ENCODE peak calls at places on chromosomes 4 and X, in four cellular contexts. O is MCF 10A; X is activated CD8-positive, alpha-beta T cell treated with anti-CD3 and anti-CD28 coated beads for 36 hours; F is breast epithelium. G is an unnamed sample.

GRCh38 chrX:30888526-30889146 is 418 bp downstream of the TAB3 start:
- DNase-seq in F (no peak), X (peak), O (peak), G (no peak)

GRCh38 chrX:97211070-97211469 is 327.4 kb downstream of the RPA4 start:
- DNase-seq in F (no peak), X (no peak), O (peak), G (no peak)

GRCh38 chrX:37454537-37455285 is 105.5 kb downstream of the PRRG1 start:
- DNase-seq in X (no peak), O (peak), F (no peak), G (no peak)

GRCh38 chr4:52712172-52712990 is 38.8 kb downstream of the ERVMER34-1 start:
- DNase-seq in F (peak), X (peak), O (peak), G (peak)

GRCh38 chr4:109432676-109433075 is 939 bp upstream of the SEC24B start:
- DNase-seq in X (no peak), F (no peak), O (peak), G (no peak)

GRCh38 chr4:119207051-119207450 is 5.5 kb upstream of the USP53 start:
- DNase-seq in X (no peak), O (no peak), F (no peak), G (no peak)

GRCh38 chrX:42585842-42586621 is 191.9 kb downstream of the PPP1R2C start:
- DNase-seq in X (no peak), F (no peak), O (peak), G (no peak)

GRCh38 chrX:31036895-31037294 is 34.9 kb downstream of the FTHL17 start:
- DNase-seq in O (peak), X (peak), F (no peak), G (no peak)

GRCh38 chrX:47264507-47265173 is 31.8 kb downstream of the USP11 start:
- DNase-seq in F (no peak), X (peak), O (peak), G (no peak)

GRCh38 chr4:159278399-159278798 is 175.5 kb downstream of the RAPGEF2 start:
- DNase-seq in O (peak), X (no peak), F (no peak), G (no peak)

GRCh38 chr4:63787326-63787725 is 621.9 kb downstream of the TECRL start:
- DNase-seq in O (no peak), F (no peak), X (no peak), G (no peak)

GRCh38 chrX:70174754-70175153 is 2.5 kb upstream of the DGAT2L6 start:
- DNase-seq in F (no peak), X (no peak), O (no peak), G (no peak)

GRCh38 chrX:153522259-153522658 is 4.8 kb downstream of the ATP2B3 start:
- DNase-seq in X (no peak), O (no peak), F (no peak), G (no peak)

GRCh38 chr4:20395160-20395773 is 143.6 kb downstream of the SLIT2 start:
- DNase-seq in X (peak), O (peak), F (no peak), G (no peak)

GRCh38 chrX:17511556-17511955 is 136.6 kb downstream of the NHS start:
- DNase-seq in O (no peak), X (no peak), F (no peak), G (no peak)

GRCh38 chr4:6204871-6205583 is 4.7 kb upstream of the JAKMIP1 start:
- DNase-seq in O (no peak), X (no peak), F (no peak), G (no peak)

GRCh38 chr4:36197501-36197900 is 46.8 kb downstream of the ARAP2 start:
- DNase-seq in F (no peak), O (no peak), X (no peak), G (no peak)

GRCh38 chr4:174503079-174503724 is 19.1 kb downstream of the HPGD start:
- DNase-seq in O (peak), F (no peak), X (no peak), G (no peak)

GRCh38 chr4:91630054-91630453 is 673.7 kb upstream of the GRID2 start:
- DNase-seq in O (no peak), F (no peak), X (no peak), G (no peak)

GRCh38 chrX:41822917-41823316 is 98.9 kb downstream of the GPR82 start:
- DNase-seq in X (no peak), O (no peak), F (no peak), G (no peak)

GRCh38 chrX:134694333-134694925 is 36.2 kb upstream of the PLAC1 start:
- DNase-seq in O (no peak), F (no peak), X (no peak), G (no peak)

GRCh38 chr4:21413807-21414370 is 534.7 kb downstream of the KCNIP4 start:
- DNase-seq in O (no peak), X (no peak), F (no peak), G (no peak)

GRCh38 chrX:40172169-40172979 is 74.6 kb upstream of the BCOR start:
- DNase-seq in X (peak), O (peak), F (no peak), G (peak)

GRCh38 chr4:76194325-76194724 is 19.3 kb downstream of the SCARB2 start:
- DNase-seq in F (no peak), X (no peak), O (peak), G (no peak)

GRCh38 chr4:38673109-38673978 is 9.3 kb downstream of the KLF3 start:
- DNase-seq in F (no peak), X (no peak), O (peak), G (no peak)

GRCh38 chr4:131509521-131509920 is 1639.6 kb upstream of the PCDH10 start:
- DNase-seq in X (no peak), F (no peak), O (no peak), G (no peak)

GRCh38 chrX:154457491-154458115 is 478 bp upstream of the PLXNA3 start:
- DNase-seq in O (peak), F (no peak), X (peak), G (no peak)

GRCh38 chr4:106149026-106149425 is 167.0 kb downstream of the TBCK start:
- DNase-seq in O (no peak), F (no peak), X (no peak), G (no peak)

GRCh38 chr4:180909279-180909678 is 1333.9 kb upstream of the TENM3 start:
- DNase-seq in X (no peak), O (peak), F (no peak), G (no peak)

GRCh38 chr4:74338792-74339333 is 26.1 kb upstream of the EREG start:
- DNase-seq in X (no peak), F (no peak), O (peak), G (no peak)

GRCh38 chrX:9221714-9222113 is 187.8 kb upstream of the FAM9B start:
- DNase-seq in X (peak), O (no peak), F (no peak), G (no peak)

GRCh38 chr4:101022151-101023024 is 324.9 kb downstream of the PPP3CA start:
- DNase-seq in F (no peak), X (peak), O (no peak), G (no peak)

GRCh38 chrX:50905334-50905733 is 5.2 kb upstream of the BMP15 start:
- DNase-seq in F (no peak), O (peak), X (peak), G (no peak)

DNA sequence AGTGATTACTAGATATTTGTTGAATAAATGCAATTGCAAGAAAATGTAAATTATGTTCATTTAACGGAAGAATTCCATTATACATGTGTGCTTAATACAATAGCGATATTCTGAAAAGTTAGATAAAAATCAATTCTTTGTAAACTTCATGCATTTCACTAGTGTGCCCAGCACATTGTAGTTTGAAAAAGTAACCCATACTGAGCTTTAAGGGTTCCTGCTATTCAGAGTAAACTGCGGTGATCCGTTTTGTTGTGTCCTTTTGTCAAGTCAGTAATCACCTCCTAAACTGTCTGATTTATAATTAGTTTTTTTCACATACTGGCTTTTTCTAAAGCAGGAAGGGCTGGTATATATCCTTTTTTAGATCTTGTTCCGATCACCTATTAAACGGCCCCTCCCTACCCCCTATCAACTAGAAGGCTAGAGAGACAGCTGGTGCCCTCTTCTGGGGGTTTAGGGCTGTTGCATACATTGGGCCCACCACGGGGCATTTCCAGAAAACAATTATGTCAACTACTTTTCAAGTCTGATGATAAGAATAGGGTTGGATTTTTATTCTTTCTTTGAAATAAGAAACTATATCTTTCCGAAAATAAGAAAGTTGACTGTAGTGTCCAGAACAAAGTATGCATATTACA is 7.0 kb upstream of the BMP15 start:
- DNase-seq in O (peak), F (no peak), X (peak), G (no peak)
- TF ChIP-seq CTCF in O (peak), F (no peak), X (peak), G (no peak)

DNA sequence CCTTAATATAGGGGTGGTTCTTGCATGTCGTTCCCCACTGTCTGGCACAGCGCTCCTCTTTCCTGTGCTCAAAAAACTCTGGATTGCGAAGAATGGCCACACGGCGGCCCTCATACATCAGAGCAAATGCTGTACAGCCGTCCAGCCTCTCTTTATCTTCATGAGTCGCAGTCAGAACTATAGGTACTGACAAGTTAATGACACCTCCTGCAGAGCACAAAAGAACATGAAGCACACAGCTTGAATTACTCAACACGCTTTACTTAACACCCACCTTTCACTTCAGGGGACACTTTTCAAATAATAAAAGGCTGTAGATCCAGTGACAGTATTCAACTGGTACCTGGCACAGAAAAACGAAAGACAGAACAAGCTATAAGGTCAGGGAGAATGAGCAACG is 65.3 kb downstream of the PAPSS1 start:
- DNase-seq in O (no peak), F (no peak), X (no peak), G (no peak)
- TF ChIP-seq CTCF in O (no peak), F (no peak), X (no peak), G (no peak)

DNA sequence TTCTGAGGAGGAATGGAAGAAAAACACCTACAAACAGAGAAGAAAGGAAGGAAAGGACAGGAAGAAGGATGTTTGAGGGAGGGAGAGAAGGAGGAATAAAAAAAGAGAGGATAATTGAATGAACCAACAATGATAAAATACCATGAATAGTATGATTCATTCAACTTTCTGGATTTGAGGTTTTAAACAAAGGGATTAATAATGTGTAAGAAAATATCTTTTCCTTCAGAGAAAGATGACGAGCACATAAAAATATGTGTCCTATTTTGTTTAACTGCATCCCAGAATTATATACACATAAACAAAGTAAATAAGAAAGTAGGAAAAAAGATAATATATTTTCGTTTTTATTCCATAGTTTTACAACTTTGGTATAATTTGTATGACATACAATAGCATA is 1380.4 kb downstream of the STIM2 start:
- DNase-seq in X (no peak), O (no peak), F (no peak), G (no peak)
- TF ChIP-seq CTCF in X (no peak), O (no peak), F (no peak), G (no peak)

GRCh38 chr4:4689694-4690440 is 148.0 kb upstream of the STX18 start:
- DNase-seq in X (peak), O (no peak), F (no peak), G (no peak)
- TF ChIP-seq CTCF in X (no peak), O (no peak), F (no peak), G (no peak)

DNA sequence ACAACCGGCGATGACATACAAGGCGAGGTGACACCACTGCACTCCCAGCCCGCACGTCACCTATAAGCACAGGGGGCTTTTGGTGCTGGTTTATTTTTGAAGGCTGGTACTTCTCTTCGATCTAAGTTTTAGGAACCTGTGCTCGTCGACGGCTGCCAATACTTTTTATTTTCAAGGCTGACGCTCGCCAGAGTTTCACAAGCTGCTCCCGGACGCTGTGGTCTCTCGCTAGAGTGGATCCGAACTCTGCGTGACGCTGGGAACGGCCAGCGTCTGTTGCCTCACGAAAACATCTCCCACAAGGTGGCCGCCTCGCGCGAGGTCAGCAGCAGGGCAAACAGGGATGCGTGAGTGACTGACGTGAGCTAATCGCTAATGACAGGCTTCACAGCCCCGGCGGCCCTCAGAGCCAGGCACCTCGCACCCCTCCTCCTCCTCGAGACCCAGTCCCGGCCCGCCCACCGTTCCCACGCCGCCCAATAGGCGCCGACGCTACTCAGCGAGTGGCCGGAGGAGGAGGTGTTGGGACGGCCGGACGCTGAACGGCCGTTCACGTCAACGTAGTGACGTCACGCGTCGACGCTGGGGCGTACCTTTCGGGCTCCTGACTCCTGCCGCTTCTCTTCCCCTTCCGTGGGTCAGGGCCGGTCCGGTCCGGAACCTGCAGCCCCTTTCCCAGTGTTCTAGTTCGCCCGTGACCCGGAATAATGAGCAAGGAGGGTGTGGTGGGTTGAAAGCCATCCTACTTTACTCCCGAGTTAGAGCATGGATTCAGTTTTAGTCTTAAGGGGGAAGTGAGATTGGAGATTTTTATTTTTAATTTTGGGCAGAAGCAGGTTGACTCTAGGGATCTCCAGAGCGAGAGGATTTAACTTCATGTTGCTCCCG is at the start of gene CLCN3:
- DNase-seq in F (peak), O (peak), X (peak), G (peak)
- TF ChIP-seq CTCF in F (no peak), O (no peak), X (no peak), G (no peak)

GRCh38 chrX:65194547-65194946 is 218.3 kb upstream of the ZC4H2 start:
- DNase-seq in F (no peak), O (no peak), X (no peak), G (no peak)

GRCh38 chrX:65195621-65196020 is 219.4 kb upstream of the ZC4H2 start:
- DNase-seq in X (no peak), F (no peak), O (no peak), G (no peak)

DNA sequence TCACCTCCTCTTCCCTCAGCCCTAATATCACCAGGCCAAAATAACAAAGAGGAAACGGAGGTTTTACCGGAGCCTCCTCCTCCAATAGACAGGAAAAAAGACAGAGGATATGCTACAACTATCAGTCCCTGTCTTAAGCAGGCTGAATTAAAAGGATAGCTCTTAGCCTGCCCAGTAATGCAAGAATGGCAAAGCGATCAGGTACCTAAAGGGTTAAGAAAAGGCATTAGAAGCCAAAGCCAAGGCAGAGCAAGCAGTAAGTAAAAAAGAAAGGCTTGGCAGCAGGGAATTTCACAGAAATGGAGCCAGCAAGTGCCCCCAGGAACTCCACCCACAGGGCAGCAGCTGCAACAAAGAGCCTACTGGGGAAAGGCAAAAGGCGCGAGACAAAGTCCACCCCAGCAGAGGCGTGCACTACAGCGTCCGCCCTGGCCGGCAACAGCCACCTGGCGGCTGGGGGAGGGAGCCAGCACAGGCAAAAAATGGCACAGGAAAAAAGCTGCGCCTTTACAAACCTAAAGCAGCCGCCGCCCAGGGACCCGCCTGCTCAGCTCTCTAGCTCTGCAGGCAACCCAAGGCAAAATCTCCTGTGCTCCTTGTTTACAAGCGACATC is 220.6 kb upstream of the ZC4H2 start:
- DNase-seq in O (no peak), F (no peak), X (peak), G (no peak)
- TF ChIP-seq CTCF in O (no peak), F (no peak), X (no peak), G (no peak)

GRCh38 chr4:86730310-86730709 is 118.9 kb downstream of the SLC10A6 start:
- DNase-seq in O (no peak), X (no peak), F (no peak), G (no peak)
- TF ChIP-seq CTCF in O (no peak), X (no peak), F (no peak), G (no peak)

GRCh38 chr4:146142768-146143167 is 32.8 kb upstream of the LSM6 start:
- DNase-seq in F (no peak), O (peak), X (no peak), G (no peak)
- TF ChIP-seq CTCF in F (no peak), O (no peak), X (no peak), G (no peak)